ENCODE peak calls at places on chromosomes 2 and 18, in ten cellular contexts. F is heart right ventricle; K is iris pigment epithelial cell; Y is fibroblast of the conjunctiva; W is type B pancreatic cell; C is activated naive CD8-positive, alpha-beta T cell treated with anti-CD3 and anti-CD28 coated beads, Interleukin-2, amount 50 U/mL, for 24 hours; E is AG10803; T is NCI-H524; P is head of caudate nucleus; Z is stimulated activated CD4-positive, alpha-beta T cell treated with anti-CD3 and anti-CD28 coated beads, Interleukin-1b, Interleukin-23, amount 100 ng/mL, for 1 hour. A is an unnamed sample.

GRCh38 chr2:107511970-107512789 is 314.5 kb upstream of the RGPD4 start:
- DNase-seq in F (no peak), K (no peak), Y (no peak), W (no peak), C (no peak), E (no peak), T (no peak), P (no peak), Z (no peak), A (no peak)

GRCh38 chr2:232315049-232315922 is 63.3 kb upstream of the ALPP start:
- DNase-seq in F (no peak), K (peak), Y (no peak), W (no peak), C (peak), E (peak), T (no peak), P (peak), Z (peak), A (no peak)

GRCh38 chr2:239602290-239603282 is 201.8 kb upstream of the HDAC4 start:
- DNase-seq in F (no peak), K (no peak), Y (no peak), W (peak), C (no peak), E (no peak), T (no peak), P (no peak), Z (no peak), A (peak)

GRCh38 chr2:28407976-28408690 is 15.5 kb downstream of the FOSL2 start:
- DNase-seq in F (no peak), K (no peak), Y (no peak), W (no peak), C (no peak), E (no peak), T (no peak), P (no peak), Z (no peak), A (no peak)

GRCh38 chr2:149056541-149056940 is 18.0 kb downstream of the LYPD6B start:
- DNase-seq in F (no peak), K (no peak), Y (no peak), W (no peak), C (no peak), E (no peak), T (no peak), P (no peak), Z (no peak), A (no peak)

GRCh38 chr18:59718108-59719057 is 21.2 kb upstream of the CCBE1 start:
- DNase-seq in F (no peak), K (peak), Y (peak), W (no peak), C (no peak), E (peak), T (no peak), P (no peak), Z (no peak), A (no peak)

GRCh38 chr2:36352711-36353110 is 2.9 kb upstream of the CRIM1 start:
- DNase-seq in F (no peak), K (peak), Y (no peak), W (no peak), C (no peak), E (peak), T (no peak), P (peak), Z (no peak), A (no peak)

GRCh38 chr2:150169230-150169629 is 318.2 kb downstream of the RND3 start:
- DNase-seq in F (peak), K (peak), Y (peak), W (no peak), C (no peak), E (peak), T (no peak), P (no peak), Z (no peak), A (no peak)

GRCh38 chr2:62293490-62294212 is 97.7 kb downstream of the B3GNT2 start:
- DNase-seq in F (peak), K (peak), Y (no peak), W (no peak), C (no peak), E (no peak), T (no peak), P (no peak), Z (no peak), A (no peak)

GRCh38 chr2:181685150-181685688 is 4.9 kb upstream of the NEUROD1 start:
- DNase-seq in F (no peak), K (peak), Y (no peak), W (no peak), C (peak), E (peak), T (no peak), P (no peak), Z (no peak), A (no peak)

GRCh38 chr18:39341106-39341505 is 1775.5 kb upstream of the CELF4 start:
- DNase-seq in F (no peak), K (no peak), Y (no peak), W (no peak), C (no peak), E (no peak), T (no peak), P (no peak), Z (no peak), A (no peak)

GRCh38 chr2:196160101-196160500 is 11.3 kb downstream of the STK17B start:
- DNase-seq in F (no peak), K (peak), Y (peak), W (no peak), C (no peak), E (peak), T (no peak), P (no peak), Z (no peak), A (no peak)

GRCh38 chr18:7735606-7736175 is 168.6 kb downstream of the PTPRM start:
- DNase-seq in F (no peak), K (no peak), Y (no peak), W (no peak), C (no peak), E (no peak), T (no peak), P (no peak), Z (no peak), A (no peak)

GRCh38 chr2:134272831-134273230 is 19.0 kb downstream of the MGAT5 start:
- DNase-seq in F (no peak), K (no peak), Y (no peak), W (no peak), C (no peak), E (no peak), T (no peak), P (no peak), Z (no peak), A (no peak)

GRCh38 chr2:235263205-235264120 is 230.4 kb upstream of the AGAP1 start:
- DNase-seq in F (peak), K (peak), Y (peak), W (no peak), C (no peak), E (peak), T (no peak), P (peak), Z (no peak), A (no peak)

GRCh38 chr2:61266653-61267505 is 104.9 kb downstream of the C2orf74 start:
- DNase-seq in F (no peak), K (no peak), Y (no peak), W (no peak), C (no peak), E (no peak), T (no peak), P (no peak), Z (no peak), A (no peak)

GRCh38 chr2:65204461-65205230 is 23.0 kb upstream of the ACTR2 start:
- DNase-seq in F (peak), K (no peak), Y (no peak), W (no peak), C (no peak), E (peak), T (no peak), P (no peak), Z (no peak), A (no peak)

GRCh38 chr2:63698825-63699548 is 110.2 kb downstream of the MDH1 start:
- DNase-seq in F (no peak), K (peak), Y (peak), W (no peak), C (no peak), E (peak), T (peak), P (peak), Z (no peak), A (peak)

GRCh38 chr2:987789-988188 is 37.1 kb downstream of the SNTG2 start:
- DNase-seq in F (no peak), K (no peak), Y (no peak), W (no peak), C (no peak), E (no peak), T (no peak), P (no peak), Z (no peak), A (no peak)

GRCh38 chr2:230715201-230715600 is 2.6 kb downstream of the CAB39 start:
- DNase-seq in F (no peak), K (peak), Y (no peak), W (no peak), C (no peak), E (peak), T (no peak), P (no peak), Z (no peak), A (no peak)

GRCh38 chr18:59881728-59882685 is 17.8 kb upstream of the PMAIP1 start:
- DNase-seq in F (no peak), K (peak), Y (no peak), W (no peak), C (no peak), E (peak), T (no peak), P (no peak), Z (no peak), A (peak)

GRCh38 chr2:74935883-74936483 is 22.5 kb upstream of the POLE4 start:
- DNase-seq in F (no peak), K (no peak), Y (no peak), W (no peak), C (no peak), E (no peak), T (no peak), P (no peak), Z (no peak), A (no peak)

GRCh38 chr18:73766915-73767314 is 380.7 kb downstream of the FBXO15 start:
- DNase-seq in F (no peak), K (no peak), Y (no peak), W (no peak), C (no peak), E (peak), T (no peak), P (no peak), Z (no peak), A (no peak)

GRCh38 chr2:163347982-163348842 is 387.6 kb downstream of the FIGN start:
- DNase-seq in F (peak), K (peak), Y (peak), W (peak), C (no peak), E (peak), T (peak), P (peak), Z (no peak), A (peak)

GRCh38 chr2:20080839-20081348 is 29.5 kb upstream of the LAPTM4A start:
- DNase-seq in F (no peak), K (no peak), Y (no peak), W (no peak), C (no peak), E (no peak), T (no peak), P (no peak), Z (no peak), A (no peak)

GRCh38 chr2:16623046-16623445 is 42.6 kb downstream of the CYRIA start:
- DNase-seq in F (no peak), K (peak), Y (no peak), W (no peak), C (no peak), E (peak), T (no peak), P (no peak), Z (no peak), A (no peak)

GRCh38 chr2:241479026-241479898 is 29.1 kb downstream of the STK25 start:
- DNase-seq in F (no peak), K (no peak), Y (no peak), W (no peak), C (no peak), E (no peak), T (no peak), P (no peak), Z (no peak), A (no peak)

GRCh38 chr2:43073373-43073772 is 153.0 kb downstream of the ZFP36L2 start:
- DNase-seq in F (no peak), K (peak), Y (peak), W (no peak), C (no peak), E (peak), T (no peak), P (no peak), Z (no peak), A (no peak)

GRCh38 chr2:179768765-179769164 is 92.6 kb downstream of the ZNF385B start:
- DNase-seq in F (no peak), K (no peak), Y (no peak), W (no peak), C (no peak), E (peak), T (no peak), P (peak), Z (no peak), A (no peak)

GRCh38 chr2:234722176-234722575 is 225.3 kb upstream of the ARL4C start:
- DNase-seq in F (no peak), K (peak), Y (no peak), W (no peak), C (no peak), E (no peak), T (no peak), P (no peak), Z (no peak), A (no peak)

GRCh38 chr18:31148580-31148979 is 14.1 kb downstream of the DSC1 start:
- DNase-seq in F (no peak), K (no peak), Y (no peak), W (no peak), C (no peak), E (no peak), T (no peak), P (no peak), Z (no peak), A (no peak)

A was measured in vagina.